ENCODE peak calls at places on chromosomes 7 and 10, in nine cellular contexts. E, W, M, I, D, H, N, A and Z are unnamed samples.

GRCh38 chr10:5461201-5461585 is 38.2 kb downstream of the CALML5 start:
- DNase-seq in M (no peak), D (no peak), I (no peak), W (no peak), A (no peak), N (no peak), E (no peak), H (no peak), Z (no peak)

GRCh38 chr7:121003986-121004685 is 15.6 kb downstream of the CPED1 start:
- DNase-seq in A (no peak), E (no peak), H (peak; percentile 57), I (no peak), M (no peak), D (no peak), W (peak; percentile 71), N (no peak), Z (no peak)

GRCh38 chr10:16545126-16545736 is 23.6 kb upstream of the C1QL3 start:
- DNase-seq in I (peak; percentile 30), D (peak; percentile 25), N (peak; percentile 29), A (peak; percentile 59), E (no peak), W (no peak), M (peak; percentile 22), H (no peak), Z (no peak)

GRCh38 chr10:121092341-121093099 is 241.4 kb downstream of the WDR11 start:
- DNase-seq in E (no peak), A (peak; percentile 62), N (no peak), W (no peak), D (peak; percentile 43), M (no peak), I (peak; percentile 34), H (no peak), Z (no peak)

GRCh38 chr7:133941496-133941895 is 185.6 kb upstream of the LRGUK start:
- DNase-seq in D (no peak), I (no peak), M (no peak), N (peak; percentile 74), A (no peak), E (no peak), H (no peak), W (no peak), Z (no peak)

GRCh38 chr7:6365451-6365850 is 82.3 kb downstream of the DAGLB start:
- DNase-seq in H (no peak), A (no peak), E (no peak), N (no peak), M (no peak), I (no peak), W (no peak), D (no peak), Z (no peak)

GRCh38 chr7:128831178-128831993 is 1.2 kb downstream of the FLNC start:
- DNase-seq in W (peak; percentile 46), D (no peak), N (peak; percentile 68), H (peak; percentile 71), M (no peak), I (peak; percentile 3), A (peak; percentile 77), E (no peak), Z (no peak)

GRCh38 chr7:20447021-20447420 is 116.3 kb downstream of the ITGB8 start:
- DNase-seq in I (no peak), E (no peak), A (no peak), M (no peak), N (no peak), H (no peak), W (no peak), D (no peak), Z (no peak)

GRCh38 chr10:63467833-63468232 is 2.1 kb upstream of the JMJD1C start:
- DNase-seq in M (no peak), A (peak; percentile 29), N (peak; percentile 22), H (no peak), E (no peak), I (no peak), W (no peak), D (no peak), Z (no peak)

GRCh38 chr10:78575400-78575799 is 493.4 kb upstream of the ZMIZ1 start:
- DNase-seq in A (no peak), I (no peak), D (no peak), W (no peak), N (no peak), M (no peak), H (no peak), E (no peak), Z (no peak)

GRCh38 chr7:103343758-103344452 is 662 bp downstream of the DNAJC2 start:
- DNase-seq in I (peak; percentile 22), N (peak; percentile 34), D (peak; percentile 37), M (no peak), A (peak; percentile 23), W (peak; percentile 17), E (no peak), H (no peak), Z (no peak)

GRCh38 chr7:139728203-139728602 is 49.6 kb downstream of the HIPK2 start:
- DNase-seq in W (no peak), M (no peak), H (no peak), I (no peak), E (no peak), A (no peak), D (no peak), N (no peak), Z (no peak)

GRCh38 chr7:55249332-55249731 is 115.8 kb upstream of the LANCL2 start:
- DNase-seq in W (no peak), E (no peak), H (no peak), N (no peak), I (no peak), M (no peak), D (no peak), A (no peak), Z (no peak)

GRCh38 chr10:87660484-87661133 is 931 bp downstream of the PAPSS2 start:
- DNase-seq in N (peak; percentile 79), E (no peak), W (no peak), M (no peak), H (peak; percentile 20), A (peak; percentile 79), D (no peak), I (no peak), Z (no peak)

GRCh38 chr10:96614515-96614914 is 27.7 kb upstream of the TM9SF3 start:
- DNase-seq in A (peak; percentile 24), D (peak; percentile 83), H (no peak), W (no peak), I (peak; percentile 91), E (no peak), M (no peak), N (peak; percentile 87), Z (no peak)

GRCh38 chr7:85392789-85393188 is 205.9 kb upstream of the SEMA3D start:
- DNase-seq in D (no peak), I (no peak), H (no peak), E (no peak), W (no peak), M (no peak), N (no peak), A (no peak), Z (no peak)

GRCh38 chr7:130419652-130420051 is 21.2 kb downstream of the CEP41 start:
- DNase-seq in I (peak; percentile 36), N (peak; percentile 6), A (no peak), H (no peak), M (no peak), D (peak; percentile 44), W (no peak), E (no peak), Z (no peak)
- H3K27ac ChIP-seq in I (no peak overlapping the region), N (no peak overlapping the region), A (no peak overlapping the region), H (no peak overlapping the region), M (no peak overlapping the region), D (no peak overlapping the region), W (no peak overlapping the region), E (no peak overlapping the region), Z (no peak overlapping the region)

DNA sequence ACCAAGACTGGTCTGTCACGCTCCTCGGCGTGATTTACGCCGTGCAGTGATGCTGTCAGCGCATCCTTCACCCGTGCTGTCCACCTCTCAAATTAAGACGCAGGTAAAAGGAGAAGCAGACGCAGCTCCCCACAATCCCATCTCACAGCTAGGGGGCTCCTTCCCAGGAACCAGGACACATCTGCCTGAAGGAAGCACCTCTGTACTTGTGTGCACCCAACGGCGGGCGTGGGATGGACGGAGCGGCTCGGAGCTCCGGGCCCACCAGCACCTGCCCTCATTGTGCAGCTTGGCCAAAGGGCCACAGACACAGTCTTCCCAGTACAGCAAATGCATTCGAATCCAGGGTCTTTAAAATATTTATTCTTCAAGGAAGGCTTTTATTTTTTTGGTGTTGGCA is 55.3 kb downstream of the STK32C start:
- DNase-seq in H (no peak), A (no peak), I (no peak), E (no peak), D (no peak), W (no peak), N (no peak), M (no peak), Z (no peak)
- TF ChIP-seq CTCF in H (no peak), A (peak; percentile 9), I (no peak), E (no peak), D (no peak), W (no peak), N (no peak), M (no peak), Z (no peak)

GRCh38 chr7:16644987-16645592 is 464 bp downstream of the ANKMY2 start:
- DNase-seq in I (no peak), A (peak; percentile 43), N (no peak), H (peak; percentile 31), E (no peak), D (no peak), M (no peak), W (peak; percentile 46), Z (peak; percentile 77)

GRCh38 chr7:16644157-16644556 is 1.4 kb downstream of the ANKMY2 start:
- DNase-seq in E (no peak), D (no peak), W (no peak), H (no peak), A (no peak), I (no peak), N (no peak), M (no peak), Z (no peak)

GRCh38 chr7:16646427-16647081 is 573 bp downstream of the BZW2 start:
- DNase-seq in H (no peak), E (no peak), W (no peak), I (peak; percentile 25), A (peak; percentile 24), N (no peak), M (no peak), D (peak; percentile 25), Z (no peak)

GRCh38 chr7:16644624-16644986 is 949 bp downstream of the ANKMY2 start:
- DNase-seq in M (no peak), E (no peak), I (peak; percentile 41), N (peak; percentile 47), D (peak; percentile 46), W (peak; percentile 51), H (peak; percentile 48), A (peak; percentile 47), Z (peak; percentile 84)

GRCh38 chr7:16645593-16646426 is at the start of the genes ANKMY2 and BZW2:
- DNase-seq in N (peak; percentile 97), M (peak; percentile 79), H (peak; percentile 95), E (peak; percentile 66), W (peak; percentile 95), A (peak; percentile 98), D (peak; percentile 96), I (peak; percentile 96), Z (peak; percentile 98)
- H3K4me1 ChIP-seq in N (peaks cover 6% of the 10 kb centered on the region), M (peaks cover 43% of the 10 kb centered on the region), H (peaks cover 96% of the 10 kb centered on the region), E (peaks cover 32% of the 10 kb centered on the region), W (peaks cover 72% of the 10 kb centered on the region), A (peaks cover 39% of the 10 kb centered on the region), D (peaks cover 43% of the 10 kb centered on the region), I (peaks cover 38% of the 10 kb centered on the region), Z (peaks cover 16% of the 10 kb centered on the region)

DNA sequence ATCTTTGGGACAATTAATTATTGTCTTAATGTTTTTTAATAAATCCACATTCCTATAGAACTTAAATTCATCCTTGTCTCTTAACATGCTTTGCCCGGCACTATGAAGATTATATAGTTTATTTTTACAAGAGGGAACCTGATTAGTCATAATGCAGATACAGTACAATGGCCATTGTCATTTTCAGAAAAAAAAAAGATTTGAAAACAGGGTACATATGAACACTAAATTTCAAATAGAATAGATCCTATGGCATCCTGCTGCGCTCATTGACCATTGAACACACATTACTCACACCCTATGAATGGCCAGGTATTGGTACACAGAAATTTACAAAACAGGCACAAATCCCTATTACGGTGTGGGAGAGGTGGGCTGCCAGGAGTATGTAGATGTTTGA is 2.0 kb upstream of the KLF6 start:
- DNase-seq in A (no peak), M (no peak), N (peak; percentile 12), E (no peak), D (no peak), W (no peak), H (no peak), I (peak; percentile 46), Z (no peak)
- H3K27ac ChIP-seq in A (no peak overlapping the region), M (peak overlapping the region; percentile 98), N (peak overlapping the region; percentile 28), E (peak overlapping the region; percentile 97), D (peak overlapping the region; percentile 96), W (peak overlapping the region; percentile 100), H (peak overlapping the region; percentile 99), I (peak overlapping the region; percentile 93), Z (peak overlapping the region; percentile 100)